ENCODE peak calls at places on chromosomes 13 and 19, in eight cellular contexts. One of them, this sample, is unnamed.

GRCh38 chr19:5943623-5944022 is 29.6 kb downstream of the CAPS start:
- DNase-seq in IMR-90: peak
- DNase-seq in AG09309: no peak
- DNase-seq in fibroblast of villous mesenchyme: peak
- DNase-seq in A549: no peak
- DNase-seq in kidney: no peak
- DNase-seq in GM23338: no peak
- DNase-seq in AG04450: no peak
- DNase-seq in this sample: peak

GRCh38 chr19:3986260-3987041 is 1.2 kb upstream of the EEF2 start:
- DNase-seq in AG04450: no peak
- DNase-seq in IMR-90: peak
- DNase-seq in AG09309: peak
- DNase-seq in GM23338: peak
- DNase-seq in A549: peak
- DNase-seq in fibroblast of villous mesenchyme: peak
- DNase-seq in kidney: no peak
- DNase-seq in this sample: peak

GRCh38 chr19:7545295-7545694 is 9.8 kb downstream of the PNPLA6 start:
- DNase-seq in AG04450: no peak
- DNase-seq in fibroblast of villous mesenchyme: no peak
- DNase-seq in kidney: no peak
- DNase-seq in A549: no peak
- DNase-seq in GM23338: no peak
- DNase-seq in AG09309: no peak
- DNase-seq in IMR-90: no peak
- DNase-seq in this sample: no peak

GRCh38 chr19:16467581-16467980 is 4.2 kb downstream of the EPS15L1 start:
- DNase-seq in fibroblast of villous mesenchyme: no peak
- DNase-seq in IMR-90: no peak
- DNase-seq in A549: no peak
- DNase-seq in GM23338: no peak
- DNase-seq in AG04450: no peak
- DNase-seq in kidney: no peak
- DNase-seq in AG09309: no peak
- DNase-seq in this sample: no peak

GRCh38 chr19:34962281-34962944 is 1.6 kb downstream of the ZNF792 start:
- DNase-seq in fibroblast of villous mesenchyme: no peak
- DNase-seq in IMR-90: peak
- DNase-seq in GM23338: no peak
- DNase-seq in AG04450: no peak
- DNase-seq in A549: no peak
- DNase-seq in AG09309: no peak
- DNase-seq in kidney: no peak
- DNase-seq in this sample: no peak

GRCh38 chr13:95954266-95954665 is 98.9 kb downstream of the UGGT2 start:
- DNase-seq in AG04450: no peak
- DNase-seq in AG09309: no peak
- DNase-seq in kidney: no peak
- DNase-seq in A549: no peak
- DNase-seq in IMR-90: no peak
- DNase-seq in GM23338: peak
- DNase-seq in fibroblast of villous mesenchyme: no peak
- DNase-seq in this sample: no peak

GRCh38 chr13:30898721-30899188 is 7.3 kb upstream of the MEDAG start:
- DNase-seq in kidney: no peak
- DNase-seq in fibroblast of villous mesenchyme: peak
- DNase-seq in A549: peak
- DNase-seq in AG04450: peak
- DNase-seq in IMR-90: peak
- DNase-seq in AG09309: peak
- DNase-seq in GM23338: no peak
- DNase-seq in this sample: peak

GRCh38 chr13:98557934-98558630 is 18.8 kb downstream of the STK24 start:
- DNase-seq in AG04450: no peak
- DNase-seq in GM23338: no peak
- DNase-seq in kidney: no peak
- DNase-seq in A549: no peak
- DNase-seq in AG09309: no peak
- DNase-seq in fibroblast of villous mesenchyme: peak
- DNase-seq in IMR-90: peak
- DNase-seq in this sample: no peak

GRCh38 chr13:51241720-51242119 is 19.5 kb downstream of the FAM124A start:
- DNase-seq in AG04450: no peak
- DNase-seq in GM23338: no peak
- DNase-seq in AG09309: peak
- DNase-seq in A549: no peak
- DNase-seq in fibroblast of villous mesenchyme: peak
- DNase-seq in kidney: no peak
- DNase-seq in IMR-90: no peak
- DNase-seq in this sample: peak

GRCh38 chr13:32736648-32737047 is 150.4 kb downstream of the PDS5B start:
- DNase-seq in GM23338: no peak
- DNase-seq in AG09309: no peak
- DNase-seq in AG04450: no peak
- DNase-seq in A549: no peak
- DNase-seq in IMR-90: no peak
- DNase-seq in fibroblast of villous mesenchyme: no peak
- DNase-seq in kidney: no peak
- DNase-seq in this sample: no peak

GRCh38 chr13:109787135-109787954 is 962 bp upstream of the IRS2 start:
- DNase-seq in AG09309: no peak
- DNase-seq in fibroblast of villous mesenchyme: peak
- DNase-seq in AG04450: no peak
- DNase-seq in kidney: peak
- DNase-seq in IMR-90: peak
- DNase-seq in A549: no peak
- DNase-seq in GM23338: peak
- DNase-seq in this sample: peak

GRCh38 chr19:49689133-49690072 is at the start of gene ADM5:
- DNase-seq in AG09309: no peak
- DNase-seq in A549: no peak
- DNase-seq in kidney: no peak
- DNase-seq in GM23338: peak
- DNase-seq in AG04450: no peak
- DNase-seq in IMR-90: no peak
- DNase-seq in fibroblast of villous mesenchyme: peak
- DNase-seq in this sample: no peak

GRCh38 chr13:50244913-50245574 is 229.8 kb downstream of the KCNRG start:
- DNase-seq in AG04450: peak
- DNase-seq in A549: peak
- DNase-seq in AG09309: peak
- DNase-seq in IMR-90: peak
- DNase-seq in fibroblast of villous mesenchyme: peak
- DNase-seq in kidney: no peak
- DNase-seq in GM23338: no peak
- DNase-seq in this sample: peak

GRCh38 chr13:75931116-75931515 is 295.0 kb downstream of the LMO7 start:
- DNase-seq in A549: no peak
- DNase-seq in AG09309: no peak
- DNase-seq in GM23338: no peak
- DNase-seq in IMR-90: peak
- DNase-seq in kidney: no peak
- DNase-seq in AG04450: no peak
- DNase-seq in fibroblast of villous mesenchyme: no peak
- DNase-seq in this sample: peak

GRCh38 chr19:44692379-44692721 is 6.6 kb upstream of the CEACAM16 start:
- DNase-seq in A549: no peak
- DNase-seq in fibroblast of villous mesenchyme: no peak
- DNase-seq in IMR-90: no peak
- DNase-seq in kidney: no peak
- DNase-seq in GM23338: no peak
- DNase-seq in AG09309: no peak
- DNase-seq in AG04450: no peak
- DNase-seq in this sample: no peak

GRCh38 chr13:36807616-36808015 is 11.4 kb upstream of the RFXAP start:
- DNase-seq in fibroblast of villous mesenchyme: no peak
- DNase-seq in kidney: no peak
- DNase-seq in AG09309: no peak
- DNase-seq in AG04450: no peak
- DNase-seq in GM23338: no peak
- DNase-seq in IMR-90: no peak
- DNase-seq in A549: no peak
- DNase-seq in this sample: no peak

DNA sequence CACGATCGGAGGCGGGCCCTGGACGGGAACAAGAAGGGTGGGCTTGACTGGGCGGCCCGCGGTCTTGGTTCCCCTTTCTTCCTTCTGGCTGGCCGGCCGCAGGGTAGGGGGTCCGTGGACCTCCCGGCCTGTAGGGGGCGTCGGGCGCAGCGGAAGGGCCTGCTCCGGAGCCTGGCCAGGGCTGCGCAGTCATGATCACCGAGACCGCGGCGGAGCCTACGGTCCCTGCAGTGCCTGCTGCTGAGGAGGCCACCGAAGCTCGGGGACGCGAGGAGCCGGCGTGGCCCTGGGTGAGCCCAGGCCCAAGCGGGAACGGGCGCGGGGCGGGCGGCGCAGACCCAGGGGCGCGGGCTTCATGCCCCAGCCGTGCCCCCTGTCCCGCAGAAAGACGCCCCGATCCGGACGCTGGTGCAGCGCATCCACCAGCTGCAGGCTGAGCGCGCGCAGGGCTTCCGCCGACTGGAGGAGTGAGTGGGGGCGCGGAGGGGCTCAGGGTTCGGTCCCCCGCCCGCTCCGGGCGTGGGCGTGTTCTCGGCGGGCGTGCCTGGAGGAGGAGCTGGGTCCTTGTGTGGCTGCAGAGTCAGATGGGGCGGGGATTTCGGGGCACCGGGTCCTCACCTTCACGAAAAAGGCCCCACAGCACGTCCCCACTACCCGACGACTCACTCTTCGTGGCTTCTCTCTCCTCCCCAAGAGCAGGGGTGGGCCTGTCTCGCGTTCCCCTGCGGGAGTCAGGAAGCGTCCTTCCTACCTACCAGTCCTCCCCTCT is at the start of gene REX1BD:
- DNase-seq in fibroblast of villous mesenchyme: peak
- DNase-seq in kidney: peak
- DNase-seq in IMR-90: peak
- DNase-seq in A549: peak
- DNase-seq in AG09309: no peak
- DNase-seq in GM23338: peak
- DNase-seq in AG04450: no peak
- DNase-seq in this sample: peak
- TF ChIP-seq CTCF in fibroblast of villous mesenchyme: peak
- TF ChIP-seq CTCF in kidney: peak
- TF ChIP-seq CTCF in IMR-90: peak
- TF ChIP-seq CTCF in A549: peak
- TF ChIP-seq CTCF in AG09309: peak
- TF ChIP-seq CTCF in GM23338: peak
- TF ChIP-seq CTCF in AG04450: peak
- TF ChIP-seq CTCF in this sample: peak

DNA sequence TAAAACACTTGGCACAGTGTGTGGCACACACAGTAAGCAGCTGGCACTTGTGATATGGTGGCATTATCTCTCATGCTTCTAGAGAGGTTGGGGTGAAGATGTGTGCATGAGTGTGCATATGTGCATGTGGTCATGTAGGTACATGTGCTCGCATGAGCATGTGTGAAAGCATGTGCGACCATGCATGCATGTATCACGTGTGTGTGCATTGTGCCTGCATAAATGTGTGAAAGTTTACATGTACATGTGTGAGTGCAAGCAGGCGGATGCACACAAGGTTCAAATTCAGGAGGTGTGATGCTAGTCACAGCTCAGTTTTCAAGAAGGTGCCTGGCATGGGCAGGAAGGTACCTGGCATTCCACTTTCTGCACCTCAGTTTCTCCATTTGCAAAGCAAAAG is 59.0 kb upstream of the UQCRFS1 start:
- DNase-seq in kidney: no peak
- DNase-seq in A549: no peak
- DNase-seq in AG04450: no peak
- DNase-seq in GM23338: no peak
- DNase-seq in AG09309: no peak
- DNase-seq in fibroblast of villous mesenchyme: no peak
- DNase-seq in IMR-90: no peak
- DNase-seq in this sample: no peak
- H3K4me3 ChIP-seq in kidney: no peak
- H3K4me3 ChIP-seq in A549: no peak
- H3K4me3 ChIP-seq in AG04450: no peak
- H3K4me3 ChIP-seq in GM23338: no peak
- H3K4me3 ChIP-seq in AG09309: no peak
- H3K4me3 ChIP-seq in fibroblast of villous mesenchyme: no peak
- H3K4me3 ChIP-seq in IMR-90: no peak
- H3K4me3 ChIP-seq in this sample: no peak

DNA sequence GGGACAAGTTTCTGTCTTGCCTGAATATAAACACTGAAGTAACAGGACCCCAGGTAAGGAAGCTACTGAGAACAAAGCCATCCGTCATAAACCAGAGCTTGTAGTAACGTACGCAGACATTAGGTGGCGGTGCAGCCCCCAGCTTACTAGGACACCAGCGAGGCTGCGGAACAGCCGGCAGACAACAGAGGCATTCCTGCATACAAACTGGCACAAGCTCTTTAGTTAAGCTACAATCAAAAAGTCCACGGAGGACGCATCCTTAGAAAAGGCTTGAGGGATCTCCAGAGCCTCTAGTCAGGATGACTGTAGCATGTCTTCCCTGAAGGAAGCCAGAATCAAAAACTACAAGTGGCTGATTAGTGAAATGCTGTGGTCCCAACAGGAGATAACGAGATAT is 26.2 kb downstream of the ZNF160 start:
- DNase-seq in IMR-90: peak
- DNase-seq in fibroblast of villous mesenchyme: peak
- DNase-seq in kidney: peak
- DNase-seq in A549: peak
- DNase-seq in AG04450: no peak
- DNase-seq in GM23338: peak
- DNase-seq in AG09309: no peak
- DNase-seq in this sample: peak
- TF ChIP-seq CTCF in IMR-90: peak
- TF ChIP-seq CTCF in fibroblast of villous mesenchyme: peak
- TF ChIP-seq CTCF in kidney: peak
- TF ChIP-seq CTCF in A549: no peak
- TF ChIP-seq CTCF in AG04450: peak
- TF ChIP-seq CTCF in GM23338: peak
- TF ChIP-seq CTCF in AG09309: peak
- TF ChIP-seq CTCF in this sample: peak

GRCh38 chr19:12948597-12949362 is 3.1 kb downstream of the RAD23A start:
- DNase-seq in kidney: peak
- DNase-seq in GM23338: no peak
- DNase-seq in fibroblast of villous mesenchyme: no peak
- DNase-seq in AG09309: no peak
- DNase-seq in AG04450: no peak
- DNase-seq in IMR-90: no peak
- DNase-seq in A549: no peak
- DNase-seq in this sample: no peak
- H3K4me3 ChIP-seq in kidney: no peak
- H3K4me3 ChIP-seq in GM23338: no peak
- H3K4me3 ChIP-seq in fibroblast of villous mesenchyme: no peak
- H3K4me3 ChIP-seq in AG09309: no peak
- H3K4me3 ChIP-seq in AG04450: no peak
- H3K4me3 ChIP-seq in IMR-90: no peak
- H3K4me3 ChIP-seq in A549: no peak
- H3K4me3 ChIP-seq in this sample: no peak

GRCh38 chr19:41707502-41707812 is 969 bp upstream of the CEACAM5 start:
- DNase-seq in kidney: no peak
- DNase-seq in fibroblast of villous mesenchyme: no peak
- DNase-seq in AG04450: no peak
- DNase-seq in A549: peak
- DNase-seq in AG09309: no peak
- DNase-seq in GM23338: peak
- DNase-seq in IMR-90: no peak
- DNase-seq in this sample: no peak
- TF ChIP-seq CTCF in kidney: no peak
- TF ChIP-seq CTCF in fibroblast of villous mesenchyme: no peak
- TF ChIP-seq CTCF in AG04450: no peak
- TF ChIP-seq CTCF in A549: no peak
- TF ChIP-seq CTCF in AG09309: no peak
- TF ChIP-seq CTCF in GM23338: peak
- TF ChIP-seq CTCF in IMR-90: no peak
- TF ChIP-seq CTCF in this sample: no peak

GRCh38 chr19:1258707-1259205 is 10.4 kb downstream of the MIDN start:
- DNase-seq in IMR-90: no peak
- DNase-seq in AG09309: no peak
- DNase-seq in AG04450: no peak
- DNase-seq in fibroblast of villous mesenchyme: no peak
- DNase-seq in kidney: no peak
- DNase-seq in GM23338: no peak
- DNase-seq in A549: peak
- DNase-seq in this sample: no peak
- H3K4me3 ChIP-seq in IMR-90: no peak
- H3K4me3 ChIP-seq in AG09309: no peak
- H3K4me3 ChIP-seq in AG04450: no peak
- H3K4me3 ChIP-seq in fibroblast of villous mesenchyme: no peak
- H3K4me3 ChIP-seq in kidney: no peak
- H3K4me3 ChIP-seq in GM23338: peak
- H3K4me3 ChIP-seq in A549: peak
- H3K4me3 ChIP-seq in this sample: no peak

This sample was measured in AG10803.